ENCODE peak calls at places on chromosomes 12 and 14, in ten cellular contexts. A is activated CD4-positive, alpha-beta memory T cell treated with anti-CD3 and anti-CD28 coated beads for 36 hours; B is NCI-H1092 treated with DMSO at 0.1 percent for 48 hours; V is GM12878; N is memory B cell; I is NCI-H226; E is endothelial cell; R is GM12864; Q is T1000; P is RPMI7951. G is an unnamed sample.

GRCh38 chr12:132398386-132398991 is 69.1 kb upstream of the GALNT9 start:
- DNase-seq in A (no peak), B (no peak), V (no peak), N (no peak), I (no peak), E (no peak), R (no peak), Q (no peak), P (no peak), G (no peak)

GRCh38 chr14:24067133-24068082 is 4.0 kb upstream of the CPNE6 start:
- DNase-seq in A (no peak), B (no peak), V (no peak), N (no peak), I (no peak), E (no peak), R (no peak), Q (no peak), P (no peak), G (no peak)

GRCh38 chr14:77598366-77599050 is 17.9 kb downstream of the SPTLC2 start:
- DNase-seq in A (peak), B (no peak), V (no peak), N (no peak), I (no peak), E (no peak), R (no peak), Q (no peak), P (no peak), G (no peak)

GRCh38 chr12:46521145-46521544 is 148.6 kb upstream of the SLC38A2 start:
- DNase-seq in A (no peak), B (no peak), V (no peak), N (no peak), I (no peak), E (no peak), R (no peak), Q (no peak), P (no peak), G (no peak)

GRCh38 chr12:69099201-69099837 is 140.1 kb upstream of the CPSF6 start:
- DNase-seq in A (no peak), B (no peak), V (no peak), N (no peak), I (no peak), E (no peak), R (no peak), Q (no peak), P (no peak), G (no peak)

GRCh38 chr14:101643651-101644050 is 82.4 kb downstream of the DIO3 start:
- DNase-seq in A (no peak), B (no peak), V (no peak), N (no peak), I (no peak), E (no peak), R (no peak), Q (no peak), P (no peak), G (no peak)

GRCh38 chr12:51695241-51696010 is 104.4 kb downstream of the SCN8A start:
- DNase-seq in A (no peak), B (no peak), V (no peak), N (no peak), I (no peak), E (no peak), R (no peak), Q (no peak), P (no peak), G (no peak)

GRCh38 chr12:19694627-19695026 is 255.3 kb downstream of the AEBP2 start:
- DNase-seq in A (no peak), B (no peak), V (no peak), N (no peak), I (peak), E (no peak), R (no peak), Q (no peak), P (no peak), G (peak)

GRCh38 chr14:26290007-26290530 is 307.8 kb downstream of the NOVA1 start:
- DNase-seq in A (no peak), B (no peak), V (no peak), N (no peak), I (no peak), E (no peak), R (no peak), Q (no peak), P (peak), G (no peak)

GRCh38 chr12:44875417-44875953 is 630 bp downstream of the NELL2 start:
- DNase-seq in A (peak), B (peak), V (no peak), N (no peak), I (no peak), E (peak), R (no peak), Q (peak), P (no peak), G (no peak)

GRCh38 chr12:88111074-88111652 is 30.7 kb downstream of the CEP290 start:
- DNase-seq in A (no peak), B (peak), V (peak), N (no peak), I (no peak), E (no peak), R (peak), Q (no peak), P (peak), G (no peak)

GRCh38 chr12:50291377-50291776 is 8.1 kb upstream of the LIMA1 start:
- DNase-seq in A (no peak), B (no peak), V (no peak), N (no peak), I (no peak), E (no peak), R (no peak), Q (no peak), P (no peak), G (no peak)

GRCh38 chr12:53044052-53044581 is 5.7 kb upstream of the TNS2 start:
- DNase-seq in A (no peak), B (no peak), V (no peak), N (no peak), I (no peak), E (peak), R (no peak), Q (no peak), P (no peak), G (no peak)

GRCh38 chr14:37145395-37145794 is 27.0 kb downstream of the SLC25A21 start:
- DNase-seq in A (no peak), B (no peak), V (no peak), N (no peak), I (no peak), E (no peak), R (no peak), Q (peak), P (peak), G (no peak)

GRCh38 chr14:71688576-71688975 is 243.7 kb upstream of the RGS6 start:
- DNase-seq in A (no peak), B (no peak), V (no peak), N (no peak), I (peak), E (no peak), R (no peak), Q (no peak), P (no peak), G (no peak)

GRCh38 chr12:109963330-109963729 is 32.8 kb downstream of the GIT2 start:
- DNase-seq in A (no peak), B (no peak), V (no peak), N (no peak), I (no peak), E (no peak), R (no peak), Q (no peak), P (no peak), G (no peak)

GRCh38 chr12:1307796-1308195 is 286.6 kb downstream of the FBXL14 start:
- DNase-seq in A (no peak), B (no peak), V (no peak), N (no peak), I (no peak), E (no peak), R (no peak), Q (no peak), P (no peak), G (no peak)

GRCh38 chr14:93954900-93955891 is 21.2 kb downstream of the ASB2 start:
- DNase-seq in A (peak), B (no peak), V (no peak), N (no peak), I (no peak), E (no peak), R (no peak), Q (no peak), P (no peak), G (peak)

GRCh38 chr12:58033831-58034230 is 92.5 kb downstream of the ATP23 start:
- DNase-seq in A (no peak), B (no peak), V (no peak), N (no peak), I (no peak), E (no peak), R (no peak), Q (no peak), P (no peak), G (no peak)

GRCh38 chr14:87934185-87934584 is 58.8 kb downstream of the GALC start:
- DNase-seq in A (no peak), B (no peak), V (no peak), N (no peak), I (no peak), E (no peak), R (no peak), Q (no peak), P (peak), G (no peak)

GRCh38 chr14:66503532-66503931 is 4.4 kb upstream of the GPHN start:
- DNase-seq in A (no peak), B (no peak), V (no peak), N (no peak), I (no peak), E (no peak), R (no peak), Q (no peak), P (no peak), G (no peak)

GRCh38 chr14:76710093-76711010 is 50.9 kb upstream of the VASH1 start:
- DNase-seq in A (peak), B (peak), V (no peak), N (no peak), I (no peak), E (peak), R (peak), Q (no peak), P (peak), G (no peak)